ENCODE peak calls at places on chromosomes 1 and 21, in eight cellular contexts. Q is fibroblast of lung, L is Calu3, D is lower lobe of right lung, M is endothelial cell, Y is MCF 10A, E is tibial nerve, K is lung. I is an unnamed sample.

GRCh38 chr1:116852910-116853309 is 56.8 kb upstream of the PTGFRN start:
- DNase-seq in M (no peak), L (peak), Q (peak), K (no peak), E (no peak), Y (no peak), D (no peak), I (no peak)

GRCh38 chr21:20329636-20330035 is 668.6 kb upstream of the NCAM2 start:
- DNase-seq in D (no peak), E (no peak), Y (no peak), Q (no peak), M (no peak), L (no peak), K (no peak), I (no peak)

GRCh38 chr21:36255650-36256047 is 64.3 kb upstream of the MORC3 start:
- DNase-seq in Y (no peak), K (no peak), L (no peak), Q (no peak), D (no peak), E (no peak), M (no peak), I (no peak)

GRCh38 chr1:13628711-13629110 is 45.1 kb downstream of the PDPN start:
- DNase-seq in E (no peak), L (no peak), M (no peak), D (no peak), K (no peak), Y (peak), Q (peak), I (no peak)

GRCh38 chr1:207898260-207898659 is 12.7 kb downstream of the CD34 start:
- DNase-seq in E (no peak), L (no peak), K (no peak), D (no peak), Y (no peak), Q (no peak), M (no peak), I (no peak)

GRCh38 chr1:25906644-25907300 is 553 bp upstream of the STMN1 start:
- DNase-seq in D (peak), E (peak), Y (no peak), Q (no peak), M (no peak), L (no peak), K (no peak), I (no peak)

GRCh38 chr1:36208978-36209708 is 15.1 kb upstream of the THRAP3 start:
- DNase-seq in L (no peak), K (no peak), Y (no peak), M (no peak), Q (no peak), D (no peak), E (no peak), I (no peak)

GRCh38 chr21:42666023-42666747 is 12.8 kb downstream of the PDE9A start:
- DNase-seq in D (no peak), L (peak), E (no peak), M (no peak), Y (no peak), Q (no peak), K (no peak), I (peak)

GRCh38 chr1:21539933-21540332 is 30.7 kb downstream of the ALPL start:
- DNase-seq in L (peak), D (peak), E (no peak), Y (peak), K (no peak), M (peak), Q (peak), I (no peak)

GRCh38 chr1:223714849-223715709 is 2.7 kb downstream of the CAPN2 start:
- DNase-seq in Y (peak), L (peak), M (peak), D (peak), K (no peak), Q (peak), E (no peak), I (no peak)

GRCh38 chr1:81549588-81550127 is 251.1 kb upstream of the ADGRL2 start:
- DNase-seq in Q (peak), Y (peak), E (no peak), K (no peak), D (no peak), L (peak), M (no peak), I (no peak)

GRCh38 chr1:234601217-234602017 is 8.6 kb downstream of the IRF2BP2 start:
- DNase-seq in Y (peak), Q (peak), L (no peak), M (no peak), K (no peak), D (no peak), E (no peak), I (no peak)

GRCh38 chr1:3067671-3068399 is 1.2 kb upstream of the PRDM16 start:
- DNase-seq in Y (no peak), L (no peak), Q (no peak), M (no peak), E (no peak), K (no peak), D (peak), I (no peak)

GRCh38 chr1:198559362-198559761 is 18.9 kb upstream of the ATP6V1G3 start:
- DNase-seq in E (no peak), D (no peak), L (no peak), K (no peak), Y (no peak), M (no peak), Q (no peak), I (no peak)

GRCh38 chr1:212488436-212489283 is 55.9 kb downstream of the NENF start:
- DNase-seq in Q (peak), M (no peak), E (peak), D (no peak), Y (peak), L (peak), K (peak), I (no peak)

GRCh38 chr1:33925586-33925985 is 61.7 kb downstream of the HMGB4 start:
- DNase-seq in D (no peak), K (no peak), Y (no peak), Q (peak), L (no peak), M (no peak), E (no peak), I (no peak)

GRCh38 chr1:205444300-205444930 is 11.4 kb downstream of the BLACAT1 start:
- DNase-seq in Y (no peak), M (no peak), L (no peak), E (no peak), K (no peak), D (no peak), Q (peak), I (no peak)

GRCh38 chr1:160826546-160826945 is 30.6 kb downstream of the LY9 start:
- DNase-seq in K (peak), L (peak), Q (peak), M (no peak), E (no peak), Y (no peak), D (no peak), I (no peak)

GRCh38 chr1:25519624-25520023 is 23.8 kb upstream of the LDLRAP1 start:
- DNase-seq in L (no peak), E (no peak), D (no peak), K (no peak), Q (peak), Y (peak), M (no peak), I (no peak)

GRCh38 chr1:162388615-162389014 is 7.1 kb downstream of the C1orf226 start:
- DNase-seq in K (no peak), L (no peak), E (no peak), M (no peak), Q (no peak), Y (peak), D (no peak), I (no peak)

GRCh38 chr1:23400324-23401110 is 24.0 kb downstream of the TCEA3 start:
- DNase-seq in D (no peak), Q (no peak), Y (peak), M (no peak), K (no peak), E (no peak), L (no peak), I (no peak)

GRCh38 chr21:43824883-43825609 is 35.7 kb downstream of the RRP1 start:
- DNase-seq in E (no peak), D (no peak), Y (no peak), L (no peak), K (no peak), M (no peak), Q (no peak), I (no peak)

GRCh38 chr1:56329970-56330369 is 249.4 kb downstream of the PLPP3 start:
- DNase-seq in L (no peak), M (no peak), E (no peak), K (no peak), Q (no peak), Y (peak), D (no peak), I (no peak)

GRCh38 chr1:196324345-196324744 is 283.9 kb downstream of the KCNT2 start:
- DNase-seq in L (no peak), Q (no peak), M (no peak), E (no peak), D (no peak), Y (peak), K (no peak), I (no peak)

GRCh38 chr1:213381572-213382084 is 330.6 kb downstream of the RPS6KC1 start:
- DNase-seq in L (peak), Y (peak), E (no peak), Q (peak), D (no peak), M (no peak), K (no peak), I (no peak)

GRCh38 chr1:230753586-230754251 is 6.5 kb downstream of the CAPN9 start:
- DNase-seq in K (no peak), L (peak), E (no peak), Y (peak), M (peak), D (no peak), Q (no peak), I (no peak)

GRCh38 chr1:170707959-170708666 is 44.2 kb downstream of the PRRX1 start:
- DNase-seq in M (no peak), K (no peak), E (no peak), Q (peak), D (no peak), L (peak), Y (peak), I (no peak)

GRCh38 chr21:39159342-39160063 is 23.7 kb downstream of the PSMG1 start:
- DNase-seq in E (no peak), D (no peak), Y (no peak), K (no peak), M (no peak), L (no peak), Q (no peak), I (no peak)

GRCh38 chr1:12488666-12489354 is 129.2 kb downstream of the DHRS3 start:
- DNase-seq in Q (peak), K (no peak), E (no peak), Y (peak), L (no peak), M (no peak), D (no peak), I (no peak)

GRCh38 chr1:228767636-228768344 is 32.5 kb downstream of the RHOU start:
- DNase-seq in L (no peak), K (no peak), Y (no peak), M (no peak), Q (no peak), E (no peak), D (no peak), I (no peak)

GRCh38 chr1:232627645-232628334 is 2.1 kb downstream of the SIPA1L2 start:
- DNase-seq in D (no peak), M (no peak), K (no peak), Y (peak), Q (peak), L (peak), E (no peak), I (no peak)

GRCh38 chr1:171566467-171566866 is 55.6 kb upstream of the MYOCOS start:
- DNase-seq in Q (no peak), D (no peak), K (no peak), L (no peak), E (no peak), M (no peak), Y (peak), I (no peak)

GRCh38 chr1:183450086-183450485 is 22.2 kb upstream of the SMG7 start:
- DNase-seq in D (no peak), L (no peak), K (no peak), Y (no peak), Q (peak), E (no peak), M (no peak), I (no peak)

GRCh38 chr21:37085726-37086125 is 12.7 kb downstream of the TTC3 start:
- DNase-seq in L (no peak), M (no peak), D (no peak), E (no peak), Y (no peak), Q (no peak), K (no peak), I (no peak)

GRCh38 chr1:15288173-15288926 is 41.3 kb downstream of the FHAD1 start:
- DNase-seq in Y (peak), Q (no peak), E (no peak), K (no peak), L (no peak), D (no peak), M (no peak), I (no peak)
- TF ChIP-seq CTCF in Y (no peak), Q (no peak), E (no peak), K (no peak), L (no peak), D (no peak), M (no peak), I (no peak)

GRCh38 chr21:31536138-31536537 is 123.4 kb upstream of the SOD1 start:
- DNase-seq in K (no peak), Y (no peak), M (no peak), D (no peak), Q (no peak), L (no peak), E (no peak), I (no peak)

GRCh38 chr21:31538821-31539220 is 120.7 kb upstream of the SOD1 start:
- DNase-seq in D (no peak), K (no peak), M (no peak), Q (no peak), Y (no peak), E (no peak), L (no peak), I (no peak)

GRCh38 chr21:31543191-31543590 is 116.3 kb upstream of the SOD1 start:
- DNase-seq in M (no peak), Q (peak), E (peak), K (no peak), Y (peak), L (no peak), D (no peak), I (no peak)

DNA sequence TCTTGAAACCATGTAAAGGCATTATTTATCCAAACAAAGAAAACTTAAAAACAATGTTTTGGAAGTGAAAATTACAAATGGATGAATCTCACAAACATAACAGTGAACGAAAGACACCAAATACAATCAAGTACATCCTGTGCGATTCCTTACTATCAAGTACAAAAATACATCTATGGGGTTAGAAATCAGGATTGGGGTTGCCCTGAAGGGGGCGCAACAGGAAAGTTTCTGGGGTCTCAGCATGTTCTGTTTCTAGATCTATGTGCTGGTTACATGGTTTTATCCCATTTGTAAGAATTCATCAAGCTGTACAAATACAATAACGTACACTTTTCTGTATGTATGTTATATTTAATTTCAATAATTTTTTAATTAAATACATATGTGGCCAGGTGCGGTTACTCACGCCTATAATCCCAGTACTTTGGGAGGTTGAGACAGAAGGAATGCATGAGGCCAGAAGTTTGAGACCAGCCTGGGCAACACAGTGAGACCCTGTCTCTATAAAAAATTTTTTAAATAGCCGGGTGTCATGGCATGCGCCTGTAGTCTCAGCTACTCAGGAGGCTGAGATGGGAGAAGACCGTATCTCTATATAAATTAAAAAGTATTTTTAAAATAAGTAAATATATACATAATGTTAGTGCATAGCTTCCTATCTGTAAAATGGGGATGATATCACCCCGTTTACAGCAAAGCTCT is 121.5 kb upstream of the SOD1 start:
- DNase-seq in K (no peak), E (no peak), Q (no peak), M (peak), D (no peak), Y (no peak), L (no peak), I (no peak)
- TF ChIP-seq CTCF in K (no peak), E (no peak), Q (no peak), M (peak), D (no peak), Y (peak), L (no peak), I (no peak)

GRCh38 chr1:90550616-90551406 is 166.3 kb downstream of the BARHL2 start:
- DNase-seq in D (no peak), L (no peak), Q (no peak), E (no peak), K (no peak), M (no peak), Y (no peak), I (no peak)
- TF ChIP-seq CTCF in D (no peak), L (no peak), Q (no peak), E (no peak), K (no peak), M (no peak), Y (no peak), I (no peak)

GRCh38 chr1:27563407-27564263 is 40.3 kb downstream of the AHDC1 start:
- DNase-seq in E (no peak), L (peak), K (peak), Y (no peak), M (no peak), Q (peak), D (no peak), I (no peak)
- TF ChIP-seq CTCF in E (no peak), L (no peak), K (no peak), Y (no peak), M (no peak), Q (no peak), D (no peak), I (no peak)

DNA sequence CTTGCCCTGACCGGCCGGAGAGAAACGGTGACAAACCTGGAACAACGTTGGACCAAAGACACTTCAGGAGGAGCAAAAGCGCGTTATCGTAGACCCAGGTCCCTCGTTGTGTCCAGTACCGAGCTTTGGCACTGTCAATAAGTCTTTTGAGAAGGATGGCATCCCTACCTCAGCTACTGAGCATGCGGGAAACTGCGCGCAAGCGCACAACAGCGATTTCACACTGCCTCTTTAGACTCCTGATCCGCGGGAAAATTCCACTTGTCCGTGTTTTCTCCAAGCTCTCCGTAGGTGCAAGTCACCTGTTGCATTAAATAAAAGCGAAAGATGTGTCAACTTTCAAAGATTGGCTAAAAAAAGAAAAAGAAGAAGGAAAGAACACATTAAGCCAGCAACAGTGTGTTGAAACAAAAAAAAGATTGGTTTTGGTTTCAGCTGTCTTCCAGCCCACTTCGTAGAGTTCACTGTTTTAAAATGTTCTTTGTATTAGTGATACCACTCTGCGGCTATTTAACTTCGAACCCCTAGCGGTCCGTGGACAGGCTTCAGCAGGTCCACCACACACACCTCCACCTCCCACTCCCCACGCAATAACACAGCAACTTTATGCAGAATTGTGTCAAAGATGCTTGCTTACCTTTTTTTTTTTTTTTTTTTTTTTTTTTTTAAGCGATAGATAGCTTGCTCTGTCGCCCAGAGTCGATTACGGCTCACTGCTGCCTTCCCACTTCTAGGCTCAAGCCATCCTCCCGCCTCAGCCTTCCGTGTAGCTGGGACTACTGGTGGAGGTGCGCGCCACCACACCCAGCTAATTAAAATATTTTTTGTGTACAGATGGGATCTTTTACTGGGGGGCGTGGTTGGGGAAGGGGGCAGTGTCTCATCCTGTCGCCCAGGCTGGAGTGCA is at the start of gene BPNT1:
- DNase-seq in Y (peak), D (peak), K (peak), M (peak), L (peak), E (peak), Q (peak), I (peak)
- TF ChIP-seq CTCF in Y (no peak), D (no peak), K (no peak), M (no peak), L (no peak), E (peak), Q (no peak), I (no peak)

GRCh38 chr1:82775402-82776000 is 974.8 kb downstream of the ADGRL2 start:
- DNase-seq in K (peak), D (peak), Y (peak), L (peak), E (no peak), M (peak), Q (peak), I (no peak)
- TF ChIP-seq CTCF in K (no peak), D (peak), Y (peak), L (no peak), E (no peak), M (peak), Q (no peak), I (peak)

GRCh38 chr1:43958351-43959255 is 11.2 kb upstream of the DPH2 start:
- DNase-seq in M (no peak), Y (no peak), L (no peak), E (no peak), Q (no peak), D (no peak), K (no peak), I (no peak)

GRCh38 chr1:43960798-43961197 is 9.0 kb upstream of the DPH2 start:
- DNase-seq in L (no peak), Q (no peak), M (no peak), D (no peak), K (no peak), Y (no peak), E (no peak), I (no peak)

GRCh38 chr1:43954036-43954435 is 7.3 kb downstream of the IPO13 start:
- DNase-seq in M (no peak), D (no peak), E (no peak), K (no peak), Y (no peak), Q (no peak), L (no peak), I (no peak)

GRCh38 chr1:43956234-43956633 is 9.5 kb downstream of the IPO13 start:
- DNase-seq in Y (no peak), M (no peak), E (no peak), D (no peak), Q (no peak), L (no peak), K (no peak), I (no peak)

DNA sequence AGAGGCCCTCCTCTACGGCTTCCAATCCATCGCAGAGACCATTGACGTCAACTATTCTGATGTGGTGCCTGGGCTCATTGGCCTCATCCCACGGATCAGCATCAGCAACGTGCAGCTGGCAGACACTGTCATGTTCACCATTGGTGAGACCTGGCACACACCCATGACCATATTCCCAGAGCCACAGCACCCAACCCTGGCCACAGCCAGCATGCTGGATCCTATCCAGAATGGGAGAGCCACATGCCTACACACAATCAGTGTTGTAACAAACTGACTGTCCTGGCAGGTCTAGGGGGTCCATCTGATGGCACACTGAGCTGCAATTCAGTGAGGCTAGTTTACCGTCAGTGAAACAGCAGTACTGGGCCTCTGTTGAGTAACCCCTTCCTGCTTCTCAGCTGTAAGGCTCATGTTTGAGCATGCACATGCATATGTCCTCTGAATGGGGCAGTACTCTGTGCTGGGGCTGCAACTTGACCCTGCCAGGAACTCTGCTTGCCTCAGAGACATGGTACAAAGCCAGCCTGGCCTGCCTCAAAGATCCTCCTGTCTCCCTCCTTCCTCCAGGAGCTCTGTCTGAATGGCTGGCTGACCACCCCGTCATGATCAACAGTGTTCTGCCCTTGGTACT is 10.8 kb downstream of the IPO13 start:
- DNase-seq in Y (no peak), M (no peak), E (no peak), Q (no peak), K (no peak), L (no peak), D (no peak), I (no peak)
- TF ChIP-seq CTCF in Y (no peak), M (no peak), E (no peak), Q (no peak), K (no peak), L (no peak), D (no peak), I (no peak)

I was measured in CD4-positive, alpha-beta T cell.